ENCODE peak calls at places on chromosomes 2 and 18, in eight cellular contexts. I is coronary artery; L is EL; Z is HepG2; D is HL-60; T is activated CD8-positive, alpha-beta memory T cell treated with anti-CD3 and anti-CD28 coated beads, Interleukin-2, amount 50 U/mL, for 4 hours; H is KG1; U is stimulated activated CD4-positive, alpha-beta T cell treated with anti-CD3 and anti-CD28 coated beads, Interleukin-15, amount 100 ng/mL, for 24 hours. J is an unnamed sample.

GRCh38 chr18:7090771-7091170 is 26.8 kb downstream of the LAMA1 start:
- DNase-seq in I (no peak), L (no peak), Z (no peak), D (no peak), T (no peak), H (no peak), U (no peak), J (no peak)

GRCh38 chr2:46029332-46029811 is 267.8 kb upstream of the EPAS1 start:
- DNase-seq in I (no peak), L (peak; percentile 59), Z (peak; percentile 46), D (no peak), T (no peak), H (no peak), U (no peak), J (peak; percentile 81)

GRCh38 chr2:110717734-110718133 is 14.6 kb upstream of the ACOXL start:
- DNase-seq in I (no peak), L (no peak), Z (no peak), D (no peak), T (no peak), H (no peak), U (no peak), J (no peak)

GRCh38 chr18:11676867-11677266 is 12.2 kb upstream of the GNAL start:
- DNase-seq in I (no peak), L (peak; percentile 8), Z (no peak), D (no peak), T (no peak), H (no peak), U (no peak), J (no peak)

GRCh38 chr2:213284105-213285090 is at the start of gene SPAG16:
- DNase-seq in I (peak; percentile 96), L (peak; percentile 98), Z (peak; percentile 99), D (no peak), T (peak; percentile 97), H (peak; percentile 90), U (peak; percentile 98), J (peak; percentile 98)

GRCh38 chr2:219633276-219634065 is 6.0 kb downstream of the SLC4A3 start:
- DNase-seq in I (peak; percentile 59), L (no peak), Z (no peak), D (no peak), T (no peak), H (no peak), U (no peak), J (no peak)

GRCh38 chr2:60297296-60298010 is 256.0 kb downstream of the BCL11A start:
- DNase-seq in I (no peak), L (no peak), Z (no peak), D (no peak), T (no peak), H (no peak), U (no peak), J (no peak)

GRCh38 chr2:233823731-233824121 is 30.6 kb downstream of the HJURP start:
- DNase-seq in I (peak; percentile 53), L (no peak), Z (no peak), D (no peak), T (no peak), H (no peak), U (no peak), J (no peak)

GRCh38 chr2:222915092-222915957 is 54.5 kb downstream of the ACSL3 start:
- DNase-seq in I (no peak), L (peak; percentile 26), Z (no peak), D (no peak), T (no peak), H (no peak), U (no peak), J (no peak)

GRCh38 chr18:79737426-79737825 is 57.8 kb downstream of the CTDP1 start:
- DNase-seq in I (no peak), L (no peak), Z (no peak), D (no peak), T (no peak), H (no peak), U (no peak), J (no peak)

GRCh38 chr2:60939622-60940021 is 58.2 kb downstream of the REL start:
- DNase-seq in I (no peak), L (no peak), Z (no peak), D (no peak), T (no peak), H (no peak), U (no peak), J (no peak)

GRCh38 chr2:46780801-46781445 is 134.7 kb downstream of the MCFD2 start:
- DNase-seq in I (no peak), L (no peak), Z (peak; percentile 80), D (no peak), T (no peak), H (no peak), U (no peak), J (no peak)

GRCh38 chr2:228245601-228246000 is 64.1 kb upstream of the SPHKAP start:
- DNase-seq in I (no peak), L (no peak), Z (no peak), D (no peak), T (no peak), H (no peak), U (no peak), J (no peak)

GRCh38 chr18:60649816-60650215 is 277.2 kb upstream of the MC4R start:
- DNase-seq in I (no peak), L (no peak), Z (no peak), D (no peak), T (no peak), H (no peak), U (no peak), J (peak; percentile 48)

GRCh38 chr2:58571181-58571852 is 330.2 kb upstream of the FANCL start:
- DNase-seq in I (no peak), L (peak; percentile 77), Z (peak; percentile 50), D (peak; percentile 40), T (no peak), H (peak; percentile 20), U (peak; percentile 3), J (peak; percentile 52)

GRCh38 chr2:25165992-25166618 is 2.3 kb downstream of the POMC start:
- DNase-seq in I (no peak), L (no peak), Z (peak; percentile 39), D (no peak), T (peak; percentile 38), H (no peak), U (peak; percentile 59), J (peak; percentile 69)

GRCh38 chr2:55556809-55557208 is 37.3 kb downstream of the CFAP36 start:
- DNase-seq in I (no peak), L (no peak), Z (no peak), D (no peak), T (no peak), H (no peak), U (no peak), J (no peak)

GRCh38 chr2:134717706-134718094 is 1.1 kb downstream of the TMEM163 start:
- DNase-seq in I (no peak), L (no peak), Z (no peak), D (no peak), T (no peak), H (no peak), U (no peak), J (no peak)

GRCh38 chr18:56815926-56816325 is 164.8 kb downstream of the WDR7 start:
- DNase-seq in I (no peak), L (peak; percentile 60), Z (peak; percentile 48), D (no peak), T (no peak), H (no peak), U (no peak), J (no peak)

GRCh38 chr2:153819501-153819900 is 52.2 kb upstream of the GALNT13 start:
- DNase-seq in I (no peak), L (no peak), Z (no peak), D (no peak), T (no peak), H (no peak), U (no peak), J (no peak)

GRCh38 chr2:140454717-140455116 is 1674.5 kb upstream of the NXPH2 start:
- DNase-seq in I (no peak), L (no peak), Z (no peak), D (no peak), T (no peak), H (no peak), U (no peak), J (no peak)

GRCh38 chr2:131033786-131034121 is 59.5 kb downstream of the FAM168B start:
- DNase-seq in I (no peak), L (no peak), Z (no peak), D (no peak), T (no peak), H (no peak), U (no peak), J (no peak)

GRCh38 chr2:239802101-239802649 is 223.0 kb downstream of the NDUFA10 start:
- DNase-seq in I (peak; percentile 46), L (no peak), Z (no peak), D (no peak), T (no peak), H (no peak), U (no peak), J (no peak)

GRCh38 chr2:108315408-108316193 is 26.9 kb downstream of the SULT1C2 start:
- DNase-seq in I (no peak), L (peak; percentile 42), Z (peak; percentile 52), D (no peak), T (no peak), H (no peak), U (no peak), J (no peak)

GRCh38 chr2:229474125-229474524 is 203.0 kb upstream of the PID1 start:
- DNase-seq in I (no peak), L (no peak), Z (no peak), D (no peak), T (no peak), H (no peak), U (no peak), J (no peak)

GRCh38 chr2:75211371-75211770 is 12.1 kb upstream of the TACR1 start:
- DNase-seq in I (no peak), L (no peak), Z (no peak), D (no peak), T (no peak), H (no peak), U (no peak), J (no peak)

GRCh38 chr2:71863338-71863737 is 284.3 kb downstream of the CYP26B1 start:
- DNase-seq in I (no peak), L (no peak), Z (no peak), D (no peak), T (no peak), H (no peak), U (no peak), J (no peak)

GRCh38 chr2:109368798-109369197 is 239.8 kb downstream of the SH3RF3 start:
- DNase-seq in I (peak; percentile 70), L (no peak), Z (no peak), D (no peak), T (no peak), H (no peak), U (no peak), J (no peak)

GRCh38 chr2:15243762-15244161 is 317.4 kb downstream of the NBAS start:
- DNase-seq in I (no peak), L (peak; percentile 29), Z (no peak), D (no peak), T (no peak), H (no peak), U (no peak), J (peak; percentile 9)

GRCh38 chr2:177106212-177106611 is 106.4 kb upstream of the HNRNPA3 start:
- DNase-seq in I (no peak), L (no peak), Z (peak; percentile 34), D (no peak), T (no peak), H (no peak), U (no peak), J (no peak)

GRCh38 chr2:72895759-72896281 is 8.6 kb downstream of the SPR start:
- DNase-seq in I (no peak), L (peak; percentile 31), Z (no peak), D (no peak), T (no peak), H (no peak), U (no peak), J (no peak)

GRCh38 chr2:212766921-212767320 is 228.3 kb upstream of the ERBB4 start:
- DNase-seq in I (no peak), L (no peak), Z (no peak), D (no peak), T (no peak), H (no peak), U (no peak), J (peak; percentile 89)